ENCODE peak calls at places on chromosomes 12 and 14, in ten cellular contexts. One of them, this sample, is unnamed.

GRCh38 chr12:17097674-17098073 is 491.7 kb upstream of the LMO3 start:
- DNase-seq in mesendoderm: no peak
- DNase-seq in PC-9: no peak
- DNase-seq in fibroblast of the aortic adventitia: no peak
- DNase-seq in fibroblast of lung: no peak
- DNase-seq in kidney epithelial cell: no peak
- DNase-seq in uterus: no peak
- DNase-seq in brain microvascular endothelial cell: no peak
- DNase-seq in MM.1S: no peak
- DNase-seq in psoas muscle: no peak
- DNase-seq in this sample: no peak

GRCh38 chr12:50647031-50647430 is 116.9 kb upstream of the ATF1 start:
- DNase-seq in mesendoderm: no peak
- DNase-seq in fibroblast of the aortic adventitia: no peak
- DNase-seq in psoas muscle: no peak
- DNase-seq in kidney epithelial cell: no peak
- DNase-seq in PC-9: no peak
- DNase-seq in brain microvascular endothelial cell: no peak
- DNase-seq in fibroblast of lung: no peak
- DNase-seq in uterus: no peak
- DNase-seq in MM.1S: no peak
- DNase-seq in this sample: no peak

GRCh38 chr12:67650127-67650495 is 1.6 kb downstream of the DYRK2 start:
- DNase-seq in mesendoderm: no peak
- DNase-seq in kidney epithelial cell: no peak
- DNase-seq in uterus: peak; percentile 21
- DNase-seq in fibroblast of lung: peak; percentile 18
- DNase-seq in brain microvascular endothelial cell: no peak
- DNase-seq in psoas muscle: no peak
- DNase-seq in MM.1S: no peak
- DNase-seq in PC-9: no peak
- DNase-seq in fibroblast of the aortic adventitia: no peak
- DNase-seq in this sample: peak; percentile 16

GRCh38 chr12:53443955-53444354 is 2.4 kb downstream of the PRR13 start:
- DNase-seq in PC-9: no peak
- DNase-seq in brain microvascular endothelial cell: no peak
- DNase-seq in fibroblast of lung: no peak
- DNase-seq in mesendoderm: peak; percentile 69
- DNase-seq in MM.1S: no peak
- DNase-seq in fibroblast of the aortic adventitia: no peak
- DNase-seq in kidney epithelial cell: no peak
- DNase-seq in psoas muscle: no peak
- DNase-seq in uterus: no peak
- DNase-seq in this sample: no peak

GRCh38 chr12:117622741-117623140 is 261.3 kb upstream of the NOS1 start:
- DNase-seq in fibroblast of the aortic adventitia: no peak
- DNase-seq in PC-9: no peak
- DNase-seq in MM.1S: no peak
- DNase-seq in mesendoderm: no peak
- DNase-seq in kidney epithelial cell: peak; percentile 7
- DNase-seq in uterus: no peak
- DNase-seq in brain microvascular endothelial cell: no peak
- DNase-seq in fibroblast of lung: no peak
- DNase-seq in psoas muscle: no peak
- DNase-seq in this sample: no peak

GRCh38 chr12:87509233-87509820 is 519.9 kb downstream of the C12orf50 start:
- DNase-seq in fibroblast of the aortic adventitia: peak; percentile 70
- DNase-seq in fibroblast of lung: peak; percentile 81
- DNase-seq in mesendoderm: no peak
- DNase-seq in psoas muscle: no peak
- DNase-seq in MM.1S: peak; percentile 26
- DNase-seq in kidney epithelial cell: peak; percentile 37
- DNase-seq in PC-9: no peak
- DNase-seq in brain microvascular endothelial cell: peak; percentile 61
- DNase-seq in uterus: no peak
- DNase-seq in this sample: no peak

GRCh38 chr14:93787465-93788306 is 599 bp downstream of the PRIMA1 start:
- DNase-seq in fibroblast of lung: no peak
- DNase-seq in fibroblast of the aortic adventitia: no peak
- DNase-seq in mesendoderm: peak; percentile 67
- DNase-seq in psoas muscle: no peak
- DNase-seq in brain microvascular endothelial cell: no peak
- DNase-seq in MM.1S: no peak
- DNase-seq in kidney epithelial cell: no peak
- DNase-seq in uterus: peak; percentile 34
- DNase-seq in PC-9: no peak
- DNase-seq in this sample: no peak

GRCh38 chr12:60168441-60168840 is 572.6 kb downstream of the SLC16A7 start:
- DNase-seq in fibroblast of the aortic adventitia: no peak
- DNase-seq in brain microvascular endothelial cell: peak; percentile 14
- DNase-seq in fibroblast of lung: no peak
- DNase-seq in psoas muscle: no peak
- DNase-seq in mesendoderm: no peak
- DNase-seq in kidney epithelial cell: no peak
- DNase-seq in PC-9: no peak
- DNase-seq in uterus: no peak
- DNase-seq in MM.1S: no peak
- DNase-seq in this sample: no peak

GRCh38 chr14:54565236-54566151 is 1.4 kb upstream of the SAMD4A start:
- DNase-seq in fibroblast of the aortic adventitia: peak; percentile 89
- DNase-seq in PC-9: peak; percentile 93
- DNase-seq in brain microvascular endothelial cell: peak; percentile 84
- DNase-seq in MM.1S: peak; percentile 75
- DNase-seq in kidney epithelial cell: no peak
- DNase-seq in psoas muscle: peak; percentile 96
- DNase-seq in uterus: peak; percentile 97
- DNase-seq in fibroblast of lung: peak; percentile 90
- DNase-seq in mesendoderm: peak; percentile 94
- DNase-seq in this sample: peak; percentile 81

GRCh38 chr14:59268011-59268410 is 79.5 kb downstream of the DAAM1 start:
- DNase-seq in uterus: no peak
- DNase-seq in mesendoderm: no peak
- DNase-seq in fibroblast of the aortic adventitia: no peak
- DNase-seq in brain microvascular endothelial cell: peak; percentile 83
- DNase-seq in psoas muscle: no peak
- DNase-seq in PC-9: peak; percentile 50
- DNase-seq in kidney epithelial cell: no peak
- DNase-seq in fibroblast of lung: peak; percentile 24
- DNase-seq in MM.1S: no peak
- DNase-seq in this sample: no peak

GRCh38 chr12:54385251-54385914 is 850 bp upstream of the ZNF385A start:
- DNase-seq in mesendoderm: peak; percentile 56
- DNase-seq in uterus: no peak
- DNase-seq in MM.1S: no peak
- DNase-seq in fibroblast of lung: no peak
- DNase-seq in PC-9: no peak
- DNase-seq in brain microvascular endothelial cell: no peak
- DNase-seq in psoas muscle: no peak
- DNase-seq in fibroblast of the aortic adventitia: no peak
- DNase-seq in kidney epithelial cell: no peak
- DNase-seq in this sample: no peak

GRCh38 chr14:96363751-96364336 is 518 bp downstream of the GSKIP start:
- DNase-seq in brain microvascular endothelial cell: peak; percentile 18
- DNase-seq in mesendoderm: peak; percentile 77
- DNase-seq in uterus: no peak
- DNase-seq in psoas muscle: peak; percentile 15
- DNase-seq in fibroblast of the aortic adventitia: peak; percentile 50
- DNase-seq in kidney epithelial cell: peak; percentile 19
- DNase-seq in fibroblast of lung: peak; percentile 55
- DNase-seq in PC-9: peak; percentile 10
- DNase-seq in MM.1S: peak; percentile 38
- DNase-seq in this sample: no peak

GRCh38 chr14:55370883-55371455 is 40.7 kb downstream of the ATG14 start:
- DNase-seq in uterus: no peak
- DNase-seq in kidney epithelial cell: no peak
- DNase-seq in psoas muscle: no peak
- DNase-seq in fibroblast of the aortic adventitia: no peak
- DNase-seq in brain microvascular endothelial cell: no peak
- DNase-seq in fibroblast of lung: no peak
- DNase-seq in MM.1S: no peak
- DNase-seq in PC-9: no peak
- DNase-seq in mesendoderm: no peak
- DNase-seq in this sample: no peak

DNA sequence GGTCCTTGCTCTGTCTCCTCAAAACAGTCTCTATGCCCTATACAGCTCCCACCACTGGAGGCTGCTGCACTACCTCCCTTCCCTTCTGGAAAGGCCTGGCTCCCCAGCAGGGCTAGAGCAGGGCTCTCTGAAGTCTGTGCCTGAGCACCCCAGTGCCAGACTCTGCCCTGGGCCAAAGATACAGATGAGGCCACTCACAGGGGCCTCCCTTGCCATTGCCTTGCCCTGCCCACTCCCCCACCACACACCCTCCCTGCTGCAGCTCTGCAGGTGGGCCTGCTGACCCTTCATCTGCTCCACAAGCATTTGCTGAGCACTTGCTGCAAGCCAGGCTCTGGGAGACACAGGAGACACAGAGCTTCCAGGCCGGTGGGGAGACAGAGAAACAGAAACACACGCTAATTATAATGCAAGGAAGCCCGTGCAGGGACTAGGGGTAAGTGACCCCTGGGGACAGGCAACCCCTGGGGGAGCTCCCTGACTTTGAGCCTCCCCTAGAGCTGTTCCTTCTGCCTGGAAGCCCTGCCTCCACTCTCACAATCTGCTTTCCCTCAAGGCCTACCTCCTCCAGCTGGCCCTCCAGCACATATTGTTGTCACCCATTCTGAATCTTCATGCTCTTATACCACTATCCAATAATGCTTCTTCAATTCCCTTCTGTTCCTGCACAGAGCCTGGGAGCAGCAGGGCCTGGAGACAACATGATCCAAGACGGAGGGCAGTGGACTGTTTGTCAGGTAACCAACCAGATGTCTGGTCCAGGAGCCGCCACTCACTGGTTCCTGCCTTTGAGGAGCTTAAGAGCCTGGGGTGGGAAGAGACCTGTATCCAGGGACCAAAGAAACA is 32.6 kb upstream of the PNMA1 start:
- DNase-seq in psoas muscle: no peak
- DNase-seq in PC-9: no peak
- DNase-seq in mesendoderm: no peak
- DNase-seq in fibroblast of the aortic adventitia: no peak
- DNase-seq in MM.1S: no peak
- DNase-seq in kidney epithelial cell: no peak
- DNase-seq in fibroblast of lung: no peak
- DNase-seq in uterus: no peak
- DNase-seq in brain microvascular endothelial cell: no peak
- DNase-seq in this sample: no peak
- H3K4me3 ChIP-seq in psoas muscle: no peak overlapping the region
- H3K4me3 ChIP-seq in PC-9: no peak overlapping the region
- H3K4me3 ChIP-seq in mesendoderm: no peak overlapping the region
- H3K4me3 ChIP-seq in fibroblast of the aortic adventitia: no peak overlapping the region
- H3K4me3 ChIP-seq in MM.1S: no peak overlapping the region
- H3K4me3 ChIP-seq in kidney epithelial cell: no peak overlapping the region
- H3K4me3 ChIP-seq in fibroblast of lung: no peak overlapping the region
- H3K4me3 ChIP-seq in uterus: no peak overlapping the region
- H3K4me3 ChIP-seq in brain microvascular endothelial cell: no peak overlapping the region
- H3K4me3 ChIP-seq in this sample: no peak overlapping the region

DNA sequence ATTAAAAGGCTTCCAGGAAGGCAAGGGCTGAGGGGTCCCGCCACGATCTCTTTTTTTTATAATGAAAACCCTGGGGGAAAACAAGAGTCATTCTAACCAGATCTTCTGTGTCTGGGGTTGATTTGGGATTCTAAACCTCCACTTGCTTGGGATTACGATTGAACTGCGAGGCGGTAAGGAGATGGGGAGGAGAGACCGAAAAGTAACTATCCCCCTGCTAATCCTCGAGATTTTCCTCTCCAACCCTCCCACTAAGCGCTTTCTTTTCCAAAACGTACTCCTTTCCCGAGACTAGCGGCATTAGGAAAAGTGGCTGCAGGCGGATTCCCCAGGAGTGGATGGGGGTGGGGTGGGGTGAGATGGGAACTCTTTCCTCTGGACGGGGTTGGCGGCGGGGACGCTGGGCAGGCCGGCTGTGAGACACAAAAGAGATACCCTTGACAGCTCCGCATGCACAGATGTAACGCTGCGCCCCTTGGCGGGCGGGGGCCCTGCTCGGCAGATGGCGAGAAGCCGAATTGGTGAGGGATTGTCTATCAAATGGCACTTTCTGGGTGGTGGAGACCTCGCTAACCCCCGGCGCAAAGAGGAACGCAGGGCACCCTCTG is 830 bp upstream of the SRRM4 start:
- DNase-seq in psoas muscle: no peak
- DNase-seq in fibroblast of the aortic adventitia: no peak
- DNase-seq in MM.1S: no peak
- DNase-seq in fibroblast of lung: no peak
- DNase-seq in kidney epithelial cell: no peak
- DNase-seq in brain microvascular endothelial cell: no peak
- DNase-seq in mesendoderm: peak; percentile 51
- DNase-seq in uterus: no peak
- DNase-seq in PC-9: no peak
- DNase-seq in this sample: no peak
- H3K4me3 ChIP-seq in psoas muscle: no peak overlapping the region
- H3K4me3 ChIP-seq in fibroblast of the aortic adventitia: no peak overlapping the region
- H3K4me3 ChIP-seq in MM.1S: no peak overlapping the region
- H3K4me3 ChIP-seq in fibroblast of lung: no peak overlapping the region
- H3K4me3 ChIP-seq in kidney epithelial cell: no peak overlapping the region
- H3K4me3 ChIP-seq in brain microvascular endothelial cell: no peak overlapping the region
- H3K4me3 ChIP-seq in mesendoderm: peak overlapping the region; percentile 23
- H3K4me3 ChIP-seq in uterus: no peak overlapping the region
- H3K4me3 ChIP-seq in PC-9: no peak overlapping the region
- H3K4me3 ChIP-seq in this sample: no peak overlapping the region

DNA sequence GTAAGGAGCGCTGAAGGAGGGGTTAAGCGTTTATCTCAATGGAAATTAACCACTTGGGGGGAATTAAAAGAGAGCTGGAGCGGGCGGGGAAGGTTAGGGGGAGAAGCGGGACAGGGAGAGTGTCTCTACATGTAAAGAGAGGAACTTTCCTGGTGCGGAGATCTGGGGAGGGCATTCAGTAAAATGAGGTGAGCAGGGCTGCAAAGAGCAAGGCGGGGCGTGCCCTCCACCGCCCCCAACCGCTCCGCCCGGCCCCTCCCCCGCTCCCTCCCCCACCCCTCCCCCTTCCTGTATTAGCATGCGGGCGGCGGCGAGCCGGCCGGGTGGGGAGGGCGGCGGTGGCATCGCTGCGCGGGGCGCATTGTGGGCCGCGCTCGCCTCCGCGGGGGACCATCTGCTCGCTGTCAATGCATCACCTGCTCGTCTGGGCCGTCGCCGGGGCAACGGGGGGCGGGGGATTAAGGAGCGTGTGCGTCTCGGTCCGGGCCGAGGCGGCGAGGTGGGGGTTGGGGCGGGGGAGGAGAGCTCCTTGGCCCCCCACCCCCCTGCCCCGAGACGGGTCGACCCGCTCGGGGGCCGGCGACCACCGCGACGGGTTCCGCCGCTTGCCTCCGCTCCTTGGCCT is 498 bp downstream of the C12orf42 start:
- DNase-seq in MM.1S: peak; percentile 43
- DNase-seq in fibroblast of the aortic adventitia: no peak
- DNase-seq in kidney epithelial cell: no peak
- DNase-seq in uterus: no peak
- DNase-seq in brain microvascular endothelial cell: no peak
- DNase-seq in PC-9: no peak
- DNase-seq in mesendoderm: peak; percentile 75
- DNase-seq in psoas muscle: peak; percentile 16
- DNase-seq in fibroblast of lung: no peak
- DNase-seq in this sample: peak; percentile 53
- H3K4me3 ChIP-seq in MM.1S: peak overlapping the region; percentile 64
- H3K4me3 ChIP-seq in fibroblast of the aortic adventitia: peak overlapping the region; percentile 37
- H3K4me3 ChIP-seq in kidney epithelial cell: peak overlapping the region; percentile 36
- H3K4me3 ChIP-seq in uterus: no peak overlapping the region
- H3K4me3 ChIP-seq in brain microvascular endothelial cell: peak overlapping the region; percentile 22
- H3K4me3 ChIP-seq in PC-9: no peak overlapping the region
- H3K4me3 ChIP-seq in mesendoderm: peak overlapping the region; percentile 13
- H3K4me3 ChIP-seq in psoas muscle: peak overlapping the region; percentile 52
- H3K4me3 ChIP-seq in fibroblast of lung: no peak overlapping the region
- H3K4me3 ChIP-seq in this sample: no peak overlapping the region

GRCh38 chr14:99266181-99267178 is 5.5 kb downstream of the BCL11B start:
- DNase-seq in brain microvascular endothelial cell: peak; percentile 66
- DNase-seq in kidney epithelial cell: no peak
- DNase-seq in PC-9: peak; percentile 24
- DNase-seq in fibroblast of lung: peak; percentile 67
- DNase-seq in uterus: peak; percentile 74
- DNase-seq in MM.1S: peak; percentile 63
- DNase-seq in fibroblast of the aortic adventitia: peak; percentile 58
- DNase-seq in mesendoderm: peak; percentile 81
- DNase-seq in psoas muscle: peak; percentile 65
- DNase-seq in this sample: peak; percentile 88
- H3K4me3 ChIP-seq in brain microvascular endothelial cell: no peak overlapping the region
- H3K4me3 ChIP-seq in kidney epithelial cell: no peak overlapping the region
- H3K4me3 ChIP-seq in PC-9: no peak overlapping the region
- H3K4me3 ChIP-seq in fibroblast of lung: no peak overlapping the region
- H3K4me3 ChIP-seq in uterus: no peak overlapping the region
- H3K4me3 ChIP-seq in MM.1S: no peak overlapping the region
- H3K4me3 ChIP-seq in fibroblast of the aortic adventitia: peak overlapping the region; percentile 11
- H3K4me3 ChIP-seq in mesendoderm: no peak overlapping the region
- H3K4me3 ChIP-seq in psoas muscle: no peak overlapping the region
- H3K4me3 ChIP-seq in this sample: peak overlapping the region; percentile 99